ENCODE peak calls at places on chromosomes 3 and 15, in seven cellular contexts. One of them, this sample, is unnamed.

GRCh38 chr3:126418256-126418530 is 23.5 kb downstream of the CFAP100 start:
- DNase-seq in transverse colon: no peak
- DNase-seq in uterus: no peak
- DNase-seq in MM.1S: no peak
- DNase-seq in OCI-LY7: no peak
- DNase-seq in body of pancreas: no peak
- DNase-seq in sigmoid colon: peak; percentile 25
- DNase-seq in this sample: peak; percentile 29

GRCh38 chr3:106184540-106185457 is 316.0 kb upstream of the CBLB start:
- DNase-seq in sigmoid colon: no peak
- DNase-seq in OCI-LY7: no peak
- DNase-seq in body of pancreas: no peak
- DNase-seq in transverse colon: no peak
- DNase-seq in uterus: no peak
- DNase-seq in MM.1S: peak; percentile 61
- DNase-seq in this sample: no peak

GRCh38 chr15:45640610-45641009 is 5.8 kb downstream of the SQOR start:
- DNase-seq in uterus: no peak
- DNase-seq in transverse colon: no peak
- DNase-seq in sigmoid colon: no peak
- DNase-seq in MM.1S: no peak
- DNase-seq in OCI-LY7: no peak
- DNase-seq in body of pancreas: no peak
- DNase-seq in this sample: no peak

GRCh38 chr3:67037615-67038014 is 39.5 kb downstream of the KBTBD8 start:
- DNase-seq in body of pancreas: no peak
- DNase-seq in uterus: no peak
- DNase-seq in transverse colon: no peak
- DNase-seq in OCI-LY7: peak; percentile 50
- DNase-seq in sigmoid colon: no peak
- DNase-seq in MM.1S: peak; percentile 51
- DNase-seq in this sample: no peak

GRCh38 chr15:38593523-38593922 is 28.9 kb upstream of the RASGRP1 start:
- DNase-seq in OCI-LY7: no peak
- DNase-seq in transverse colon: no peak
- DNase-seq in MM.1S: no peak
- DNase-seq in uterus: no peak
- DNase-seq in body of pancreas: no peak
- DNase-seq in sigmoid colon: no peak
- DNase-seq in this sample: no peak

GRCh38 chr3:149016669-149017541 is 25.6 kb downstream of the GYG1 start:
- DNase-seq in transverse colon: no peak
- DNase-seq in uterus: no peak
- DNase-seq in sigmoid colon: no peak
- DNase-seq in MM.1S: no peak
- DNase-seq in OCI-LY7: no peak
- DNase-seq in body of pancreas: no peak
- DNase-seq in this sample: no peak

GRCh38 chr3:116111765-116112164 is 333.5 kb downstream of the LSAMP start:
- DNase-seq in OCI-LY7: no peak
- DNase-seq in transverse colon: no peak
- DNase-seq in uterus: no peak
- DNase-seq in body of pancreas: no peak
- DNase-seq in MM.1S: no peak
- DNase-seq in sigmoid colon: no peak
- DNase-seq in this sample: no peak

GRCh38 chr3:35675206-35675605 is 35.9 kb downstream of the ARPP21 start:
- DNase-seq in sigmoid colon: no peak
- DNase-seq in uterus: no peak
- DNase-seq in transverse colon: no peak
- DNase-seq in MM.1S: no peak
- DNase-seq in body of pancreas: no peak
- DNase-seq in OCI-LY7: no peak
- DNase-seq in this sample: no peak

GRCh38 chr15:101348643-101349496 is 53.8 kb upstream of the SNRPA1 start:
- DNase-seq in uterus: no peak
- DNase-seq in body of pancreas: peak; percentile 70
- DNase-seq in OCI-LY7: no peak
- DNase-seq in MM.1S: no peak
- DNase-seq in transverse colon: peak; percentile 29
- DNase-seq in sigmoid colon: no peak
- DNase-seq in this sample: no peak

GRCh38 chr15:59657635-59658125 is 365 bp upstream of the GTF2A2 start:
- DNase-seq in body of pancreas: no peak
- DNase-seq in MM.1S: no peak
- DNase-seq in sigmoid colon: no peak
- DNase-seq in OCI-LY7: no peak
- DNase-seq in uterus: peak; percentile 20
- DNase-seq in transverse colon: peak; percentile 12
- DNase-seq in this sample: no peak

GRCh38 chr3:45817788-45818523 is 21.6 kb upstream of the SLC6A20 start:
- DNase-seq in OCI-LY7: no peak
- DNase-seq in MM.1S: peak; percentile 70
- DNase-seq in sigmoid colon: peak; percentile 91
- DNase-seq in body of pancreas: peak; percentile 65
- DNase-seq in uterus: peak; percentile 78
- DNase-seq in transverse colon: peak; percentile 31
- DNase-seq in this sample: no peak

GRCh38 chr3:29277249-29277648 is 3.6 kb upstream of the RBMS3 start:
- DNase-seq in OCI-LY7: no peak
- DNase-seq in MM.1S: no peak
- DNase-seq in uterus: no peak
- DNase-seq in sigmoid colon: no peak
- DNase-seq in transverse colon: no peak
- DNase-seq in body of pancreas: no peak
- DNase-seq in this sample: no peak

GRCh38 chr3:48465531-48466378 is 19.2 kb downstream of the ATRIP start:
- DNase-seq in OCI-LY7: peak; percentile 90
- DNase-seq in body of pancreas: peak; percentile 99
- DNase-seq in MM.1S: peak; percentile 86
- DNase-seq in transverse colon: peak; percentile 95
- DNase-seq in sigmoid colon: peak; percentile 100
- DNase-seq in uterus: peak; percentile 95
- DNase-seq in this sample: peak; percentile 99
- H3K4me3 ChIP-seq in OCI-LY7: peak overlapping the region; percentile 72
- H3K4me3 ChIP-seq in body of pancreas: no peak overlapping the region
- H3K4me3 ChIP-seq in MM.1S: peak overlapping the region; percentile 91
- H3K4me3 ChIP-seq in transverse colon: peak overlapping the region; percentile 48
- H3K4me3 ChIP-seq in sigmoid colon: peak overlapping the region; percentile 47
- H3K4me3 ChIP-seq in uterus: peak overlapping the region; percentile 42
- H3K4me3 ChIP-seq in this sample: peak overlapping the region; percentile 26

DNA sequence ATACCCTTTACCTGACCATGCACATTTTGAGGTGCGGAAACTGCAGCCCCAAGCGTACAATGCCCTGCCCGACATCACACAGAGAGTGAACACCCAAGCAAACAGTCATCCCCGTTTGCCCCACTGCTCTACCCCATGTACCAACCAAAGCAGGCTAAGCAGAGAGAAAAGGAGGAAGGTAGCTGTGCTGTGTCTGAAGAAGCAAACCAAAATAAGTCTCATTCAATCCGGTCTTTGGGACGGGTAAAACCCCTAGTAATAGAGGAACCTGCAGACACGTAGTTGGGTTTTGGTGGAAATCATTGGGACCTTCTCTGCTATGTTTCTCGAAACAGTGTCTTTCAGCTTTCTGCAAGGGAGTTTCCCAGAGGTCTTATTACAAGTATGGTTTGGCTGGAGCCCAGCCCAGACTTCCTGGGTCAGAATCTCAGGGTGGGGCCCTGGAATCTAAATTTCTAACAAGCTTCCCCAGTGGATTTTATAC is 164.6 kb upstream of the HES1 start:
- DNase-seq in MM.1S: no peak
- DNase-seq in sigmoid colon: no peak
- DNase-seq in body of pancreas: no peak
- DNase-seq in transverse colon: peak; percentile 81
- DNase-seq in OCI-LY7: no peak
- DNase-seq in uterus: no peak
- DNase-seq in this sample: no peak
- H3K27ac ChIP-seq in MM.1S: peak overlapping the region; percentile 23
- H3K27ac ChIP-seq in sigmoid colon: no peak overlapping the region
- H3K27ac ChIP-seq in body of pancreas: no peak overlapping the region
- H3K27ac ChIP-seq in transverse colon: peak overlapping the region; percentile 60
- H3K27ac ChIP-seq in OCI-LY7: no peak overlapping the region
- H3K27ac ChIP-seq in uterus: no peak overlapping the region
- H3K27ac ChIP-seq in this sample: no peak overlapping the region

GRCh38 chr3:103767635-103768034 is 1332.8 kb downstream of the ZPLD1 start:
- DNase-seq in body of pancreas: no peak
- DNase-seq in OCI-LY7: no peak
- DNase-seq in uterus: no peak
- DNase-seq in transverse colon: no peak
- DNase-seq in MM.1S: no peak
- DNase-seq in sigmoid colon: no peak
- DNase-seq in this sample: no peak
- H3K36me3 ChIP-seq in body of pancreas: no peaks in the 10 kb centered on the region
- H3K36me3 ChIP-seq in OCI-LY7: no peaks in the 10 kb centered on the region
- H3K36me3 ChIP-seq in uterus: peaks cover 3% of the 10 kb centered on the region
- H3K36me3 ChIP-seq in transverse colon: no peaks in the 10 kb centered on the region
- H3K36me3 ChIP-seq in MM.1S: no peaks in the 10 kb centered on the region
- H3K36me3 ChIP-seq in sigmoid colon: no peaks in the 10 kb centered on the region
- H3K36me3 ChIP-seq in this sample: no peaks in the 10 kb centered on the region

DNA sequence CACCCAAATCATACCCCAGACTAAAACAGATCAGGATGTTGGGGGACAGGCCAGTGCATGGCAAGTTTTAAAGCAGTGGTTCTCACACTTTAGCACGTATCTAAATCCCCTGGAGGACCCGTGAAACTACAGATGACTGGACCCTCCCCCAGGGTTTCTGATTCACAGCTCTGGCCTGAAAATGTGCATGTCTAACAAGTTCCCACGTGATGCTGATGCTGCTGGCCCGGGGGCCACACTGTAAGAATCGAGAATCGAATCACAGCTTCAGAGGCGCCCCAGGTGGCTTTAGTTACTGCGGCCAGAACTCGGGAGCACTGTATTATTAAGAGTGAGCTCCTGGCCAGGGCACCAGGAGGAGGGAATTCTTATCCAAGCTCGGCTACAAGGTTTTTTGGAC is 11.6 kb downstream of the ADAMTS17 start:
- DNase-seq in sigmoid colon: no peak
- DNase-seq in body of pancreas: no peak
- DNase-seq in transverse colon: no peak
- DNase-seq in MM.1S: no peak
- DNase-seq in OCI-LY7: peak; percentile 20
- DNase-seq in uterus: no peak
- DNase-seq in this sample: no peak
- H3K4me3 ChIP-seq in sigmoid colon: no peak overlapping the region
- H3K4me3 ChIP-seq in body of pancreas: no peak overlapping the region
- H3K4me3 ChIP-seq in transverse colon: no peak overlapping the region
- H3K4me3 ChIP-seq in MM.1S: no peak overlapping the region
- H3K4me3 ChIP-seq in OCI-LY7: no peak overlapping the region
- H3K4me3 ChIP-seq in uterus: no peak overlapping the region
- H3K4me3 ChIP-seq in this sample: no peak overlapping the region

GRCh38 chr15:48388937-48389309 is 57.7 kb downstream of the DUT start:
- DNase-seq in OCI-LY7: no peak
- DNase-seq in body of pancreas: no peak
- DNase-seq in uterus: no peak
- DNase-seq in sigmoid colon: no peak
- DNase-seq in MM.1S: no peak
- DNase-seq in transverse colon: no peak
- DNase-seq in this sample: no peak
- H3K27ac ChIP-seq in OCI-LY7: no peak overlapping the region
- H3K27ac ChIP-seq in body of pancreas: no peak overlapping the region
- H3K27ac ChIP-seq in uterus: peak overlapping the region; percentile 43
- H3K27ac ChIP-seq in sigmoid colon: peak overlapping the region; percentile 52
- H3K27ac ChIP-seq in MM.1S: no peak overlapping the region
- H3K27ac ChIP-seq in transverse colon: no peak overlapping the region
- H3K27ac ChIP-seq in this sample: no peak overlapping the region

GRCh38 chr3:164222200-164222599 is 856.1 kb downstream of the SI start:
- DNase-seq in uterus: no peak
- DNase-seq in sigmoid colon: no peak
- DNase-seq in MM.1S: no peak
- DNase-seq in transverse colon: no peak
- DNase-seq in OCI-LY7: no peak
- DNase-seq in body of pancreas: no peak
- DNase-seq in this sample: no peak
- H3K36me3 ChIP-seq in uterus: no peaks in the 10 kb centered on the region
- H3K36me3 ChIP-seq in sigmoid colon: no peaks in the 10 kb centered on the region
- H3K36me3 ChIP-seq in MM.1S: no peaks in the 10 kb centered on the region
- H3K36me3 ChIP-seq in transverse colon: no peaks in the 10 kb centered on the region
- H3K36me3 ChIP-seq in OCI-LY7: no peaks in the 10 kb centered on the region
- H3K36me3 ChIP-seq in body of pancreas: no peaks in the 10 kb centered on the region
- H3K36me3 ChIP-seq in this sample: no peaks in the 10 kb centered on the region

This sample was measured in aorta.